ENCODE peak calls at places on chromosomes 4 and X, in seven cellular contexts. M, O, Z, Y, H, L and V are unnamed samples.

GRCh38 chrX:87409113-87409841 is 108.3 kb upstream of the KLHL4 start:
- DNase-seq in M (no peak), O (peak), Z (no peak), Y (no peak), H (no peak), L (peak), V (peak)

GRCh38 chrX:108323751-108324150 is 114.5 kb downstream of the COL4A6 start:
- DNase-seq in M (no peak), O (no peak), Z (no peak), Y (no peak), H (no peak), L (no peak), V (no peak)

GRCh38 chr4:149426461-149426860 is 389.2 kb downstream of the IQCM start:
- DNase-seq in M (no peak), O (peak), Z (no peak), Y (no peak), H (no peak), L (no peak), V (no peak)

GRCh38 chr4:54032558-54033135 is 31.8 kb downstream of the CHIC2 start:
- DNase-seq in M (no peak), O (no peak), Z (no peak), Y (no peak), H (no peak), L (no peak), V (no peak)

GRCh38 chr4:6763330-6763851 is 19.1 kb upstream of the KIAA0232 start:
- DNase-seq in M (no peak), O (no peak), Z (no peak), Y (no peak), H (no peak), L (no peak), V (no peak)

GRCh38 chrX:19544693-19545305 is 29.5 kb upstream of the MAP3K15 start:
- DNase-seq in M (peak), O (peak), Z (no peak), Y (no peak), H (peak), L (peak), V (no peak)

GRCh38 chr4:15378055-15378454 is 49.8 kb upstream of the C1QTNF7 start:
- DNase-seq in M (no peak), O (peak), Z (no peak), Y (no peak), H (no peak), L (no peak), V (no peak)

GRCh38 chr4:36358173-36358572 is 76.8 kb downstream of the DTHD1 start:
- DNase-seq in M (no peak), O (no peak), Z (no peak), Y (no peak), H (no peak), L (no peak), V (no peak)

GRCh38 chrX:24720036-24720435 is 26.3 kb downstream of the POLA1 start:
- DNase-seq in M (no peak), O (no peak), Z (no peak), Y (no peak), H (no peak), L (no peak), V (no peak)

GRCh38 chrX:22060451-22060940 is 28.4 kb downstream of the PHEX start:
- DNase-seq in M (no peak), O (peak), Z (no peak), Y (no peak), H (no peak), L (no peak), V (no peak)

GRCh38 chrX:65451663-65452062 is 82.9 kb downstream of the LAS1L start:
- DNase-seq in M (peak), O (peak), Z (no peak), Y (no peak), H (peak), L (peak), V (no peak)

GRCh38 chrX:15751160-15751819 is 13.2 kb downstream of the CA5B start:
- DNase-seq in M (no peak), O (peak), Z (no peak), Y (no peak), H (no peak), L (no peak), V (no peak)

GRCh38 chrX:10965399-10965798 is 145.7 kb upstream of the HCCS start:
- DNase-seq in M (no peak), O (no peak), Z (no peak), Y (no peak), H (no peak), L (no peak), V (no peak)

GRCh38 chr4:99403380-99404194 is 31.6 kb downstream of the ADH7 start:
- DNase-seq in M (no peak), O (peak), Z (no peak), Y (no peak), H (no peak), L (no peak), V (no peak)